ENCODE peak calls at places on chromosomes 3 and 15, in seven cellular contexts. One of them, this sample, is unnamed.
A peak's percentile ranks its signal among the peaks of the same experiment; 100 is the strongest.

GRCh38 chr15:28107111-28107893 is 8.2 kb upstream of the OCA2 start:
- DNase-seq in left ventricle myocardium inferior: peak; percentile 8
- DNase-seq in pancreas: no peak
- DNase-seq in uterus: no peak
- DNase-seq in Panc1: no peak
- DNase-seq in tibial nerve: no peak
- DNase-seq in CD8-positive, alpha-beta T cell: no peak
- DNase-seq in this sample: no peak

GRCh38 chr3:144129536-144130214 is 158.1 kb downstream of the DIPK2A start:
- DNase-seq in pancreas: no peak
- DNase-seq in Panc1: no peak
- DNase-seq in CD8-positive, alpha-beta T cell: no peak
- DNase-seq in uterus: no peak
- DNase-seq in left ventricle myocardium inferior: no peak
- DNase-seq in tibial nerve: no peak
- DNase-seq in this sample: no peak

GRCh38 chr15:59549339-59549807 is 62.2 kb upstream of the GCNT3 start:
- DNase-seq in uterus: no peak
- DNase-seq in pancreas: no peak
- DNase-seq in CD8-positive, alpha-beta T cell: no peak
- DNase-seq in Panc1: no peak
- DNase-seq in left ventricle myocardium inferior: no peak
- DNase-seq in tibial nerve: no peak
- DNase-seq in this sample: no peak

GRCh38 chr15:41550066-41550805 is 6.2 kb upstream of the RPAP1 start:
- DNase-seq in tibial nerve: no peak
- DNase-seq in left ventricle myocardium inferior: no peak
- DNase-seq in uterus: no peak
- DNase-seq in Panc1: no peak
- DNase-seq in CD8-positive, alpha-beta T cell: no peak
- DNase-seq in pancreas: no peak
- DNase-seq in this sample: no peak

GRCh38 chr3:185176756-185177359 is 24.0 kb upstream of the C3orf70 start:
- DNase-seq in Panc1: peak; percentile 27
- DNase-seq in tibial nerve: peak; percentile 21
- DNase-seq in CD8-positive, alpha-beta T cell: no peak
- DNase-seq in pancreas: no peak
- DNase-seq in uterus: peak; percentile 16
- DNase-seq in left ventricle myocardium inferior: peak; percentile 20
- DNase-seq in this sample: no peak

GRCh38 chr3:121545049-121545563 is 682 bp downstream of the POLQ start:
- DNase-seq in uterus: no peak
- DNase-seq in tibial nerve: no peak
- DNase-seq in Panc1: no peak
- DNase-seq in left ventricle myocardium inferior: no peak
- DNase-seq in pancreas: no peak
- DNase-seq in CD8-positive, alpha-beta T cell: no peak
- DNase-seq in this sample: no peak

GRCh38 chr15:63155486-63155885 is 1.8 kb downstream of the RPS27L start:
- DNase-seq in left ventricle myocardium inferior: no peak
- DNase-seq in pancreas: no peak
- DNase-seq in Panc1: no peak
- DNase-seq in uterus: no peak
- DNase-seq in CD8-positive, alpha-beta T cell: no peak
- DNase-seq in tibial nerve: no peak
- DNase-seq in this sample: no peak

GRCh38 chr3:82736696-82737277 is 975.3 kb upstream of the GBE1 start:
- DNase-seq in tibial nerve: no peak
- DNase-seq in pancreas: no peak
- DNase-seq in uterus: no peak
- DNase-seq in Panc1: no peak
- DNase-seq in CD8-positive, alpha-beta T cell: no peak
- DNase-seq in left ventricle myocardium inferior: no peak
- DNase-seq in this sample: no peak

GRCh38 chr3:39062180-39062579 is 10.4 kb downstream of the WDR48 start:
- DNase-seq in pancreas: no peak
- DNase-seq in CD8-positive, alpha-beta T cell: no peak
- DNase-seq in tibial nerve: no peak
- DNase-seq in Panc1: no peak
- DNase-seq in left ventricle myocardium inferior: no peak
- DNase-seq in uterus: no peak
- DNase-seq in this sample: no peak

GRCh38 chr15:93900476-93901400 is 330.6 kb upstream of the MCTP2 start:
- DNase-seq in CD8-positive, alpha-beta T cell: no peak
- DNase-seq in pancreas: peak; percentile 30
- DNase-seq in tibial nerve: no peak
- DNase-seq in left ventricle myocardium inferior: no peak
- DNase-seq in Panc1: no peak
- DNase-seq in uterus: no peak
- DNase-seq in this sample: no peak

GRCh38 chr3:170154084-170154483 is 27.4 kb downstream of the PHC3 start:
- DNase-seq in Panc1: no peak
- DNase-seq in uterus: no peak
- DNase-seq in tibial nerve: no peak
- DNase-seq in CD8-positive, alpha-beta T cell: no peak
- DNase-seq in pancreas: no peak
- DNase-seq in left ventricle myocardium inferior: no peak
- DNase-seq in this sample: no peak

GRCh38 chr3:13644341-13645082 is 95.6 kb downstream of the FBLN2 start:
- DNase-seq in uterus: no peak
- DNase-seq in Panc1: no peak
- DNase-seq in tibial nerve: no peak
- DNase-seq in pancreas: no peak
- DNase-seq in left ventricle myocardium inferior: no peak
- DNase-seq in CD8-positive, alpha-beta T cell: no peak
- DNase-seq in this sample: no peak

GRCh38 chr3:193638833-193639232 is 45.8 kb downstream of the OPA1 start:
- DNase-seq in tibial nerve: no peak
- DNase-seq in pancreas: no peak
- DNase-seq in CD8-positive, alpha-beta T cell: no peak
- DNase-seq in left ventricle myocardium inferior: no peak
- DNase-seq in uterus: no peak
- DNase-seq in Panc1: no peak
- DNase-seq in this sample: no peak

GRCh38 chr3:108914774-108915641 is 38.7 kb downstream of the GUCA1C start:
- DNase-seq in Panc1: peak; percentile 55
- DNase-seq in uterus: peak; percentile 17
- DNase-seq in tibial nerve: no peak
- DNase-seq in pancreas: no peak
- DNase-seq in left ventricle myocardium inferior: no peak
- DNase-seq in CD8-positive, alpha-beta T cell: peak; percentile 36
- DNase-seq in this sample: peak; percentile 26

GRCh38 chr15:42719051-42719450 is 17.9 kb downstream of the CDAN1 start:
- DNase-seq in pancreas: no peak
- DNase-seq in Panc1: no peak
- DNase-seq in left ventricle myocardium inferior: no peak
- DNase-seq in CD8-positive, alpha-beta T cell: no peak
- DNase-seq in uterus: no peak
- DNase-seq in tibial nerve: no peak
- DNase-seq in this sample: no peak

GRCh38 chr3:149765762-149766334 is 13.6 kb upstream of the COMMD2 start:
- DNase-seq in uterus: no peak
- DNase-seq in CD8-positive, alpha-beta T cell: no peak
- DNase-seq in left ventricle myocardium inferior: no peak
- DNase-seq in Panc1: no peak
- DNase-seq in pancreas: no peak
- DNase-seq in tibial nerve: no peak
- DNase-seq in this sample: no peak

GRCh38 chr3:173920386-173920785 is 522.8 kb downstream of the NLGN1 start:
- DNase-seq in left ventricle myocardium inferior: no peak
- DNase-seq in pancreas: no peak
- DNase-seq in uterus: no peak
- DNase-seq in Panc1: no peak
- DNase-seq in tibial nerve: no peak
- DNase-seq in CD8-positive, alpha-beta T cell: no peak
- DNase-seq in this sample: no peak

GRCh38 chr3:78201066-78201465 is 1161.2 kb downstream of the ROBO2 start:
- DNase-seq in CD8-positive, alpha-beta T cell: no peak
- DNase-seq in pancreas: no peak
- DNase-seq in tibial nerve: no peak
- DNase-seq in Panc1: no peak
- DNase-seq in left ventricle myocardium inferior: no peak
- DNase-seq in uterus: no peak
- DNase-seq in this sample: no peak

GRCh38 chr3:130929827-130930226 is 35.9 kb downstream of the ATP2C1 start:
- DNase-seq in tibial nerve: no peak
- DNase-seq in uterus: no peak
- DNase-seq in CD8-positive, alpha-beta T cell: no peak
- DNase-seq in left ventricle myocardium inferior: no peak
- DNase-seq in pancreas: no peak
- DNase-seq in Panc1: no peak
- DNase-seq in this sample: no peak

GRCh38 chr15:96746621-96747155 is 416.2 kb downstream of the NR2F2 start:
- DNase-seq in uterus: no peak
- DNase-seq in CD8-positive, alpha-beta T cell: no peak
- DNase-seq in tibial nerve: no peak
- DNase-seq in left ventricle myocardium inferior: no peak
- DNase-seq in pancreas: no peak
- DNase-seq in Panc1: no peak
- DNase-seq in this sample: no peak

GRCh38 chr3:169196789-169197188 is 466.7 kb downstream of the MECOM start:
- DNase-seq in left ventricle myocardium inferior: no peak
- DNase-seq in uterus: no peak
- DNase-seq in tibial nerve: no peak
- DNase-seq in CD8-positive, alpha-beta T cell: no peak
- DNase-seq in Panc1: no peak
- DNase-seq in pancreas: no peak
- DNase-seq in this sample: no peak

GRCh38 chr3:46575577-46576222 is 9.6 kb upstream of the LRRC2 start:
- DNase-seq in CD8-positive, alpha-beta T cell: no peak
- DNase-seq in pancreas: no peak
- DNase-seq in left ventricle myocardium inferior: no peak
- DNase-seq in Panc1: no peak
- DNase-seq in tibial nerve: no peak
- DNase-seq in uterus: no peak
- DNase-seq in this sample: no peak
- TF ChIP-seq CTCF in CD8-positive, alpha-beta T cell: no peak
- TF ChIP-seq CTCF in pancreas: no peak
- TF ChIP-seq CTCF in left ventricle myocardium inferior: no peak
- TF ChIP-seq CTCF in Panc1: no peak
- TF ChIP-seq CTCF in tibial nerve: no peak
- TF ChIP-seq CTCF in uterus: no peak
- TF ChIP-seq CTCF in this sample: no peak

DNA sequence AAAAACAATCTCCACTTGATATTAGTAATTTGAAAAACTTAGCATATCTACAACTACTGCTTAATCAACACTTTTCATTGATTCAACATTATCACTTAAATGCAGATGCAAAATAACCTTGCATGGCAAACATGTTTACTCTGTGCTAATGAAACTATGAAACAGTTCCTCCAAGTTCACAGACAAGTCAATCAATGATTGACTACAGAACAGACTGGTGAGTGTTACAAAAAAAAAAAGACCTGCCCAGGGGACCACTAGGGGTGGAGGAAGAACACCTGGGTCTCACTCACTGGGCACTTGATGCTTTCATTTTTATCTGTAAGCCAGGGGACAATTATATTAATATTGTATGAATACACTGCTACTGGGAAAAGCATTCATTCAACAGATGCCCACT is 4.3 kb upstream of the NR2C2 start:
- DNase-seq in tibial nerve: no peak
- DNase-seq in Panc1: no peak
- DNase-seq in CD8-positive, alpha-beta T cell: no peak
- DNase-seq in pancreas: no peak
- DNase-seq in left ventricle myocardium inferior: no peak
- DNase-seq in uterus: no peak
- DNase-seq in this sample: no peak
- H3K4me3 ChIP-seq in tibial nerve: no peak overlapping the region
- H3K4me3 ChIP-seq in Panc1: no peak overlapping the region
- H3K4me3 ChIP-seq in CD8-positive, alpha-beta T cell: no peak overlapping the region
- H3K4me3 ChIP-seq in pancreas: no peak overlapping the region
- H3K4me3 ChIP-seq in left ventricle myocardium inferior: no peak overlapping the region
- H3K4me3 ChIP-seq in uterus: no peak overlapping the region
- H3K4me3 ChIP-seq in this sample: no peak overlapping the region

GRCh38 chr3:20669675-20670074 is 483.7 kb upstream of the SGO1 start:
- DNase-seq in tibial nerve: no peak
- DNase-seq in uterus: no peak
- DNase-seq in left ventricle myocardium inferior: no peak
- DNase-seq in Panc1: no peak
- DNase-seq in pancreas: no peak
- DNase-seq in CD8-positive, alpha-beta T cell: no peak
- DNase-seq in this sample: no peak
- H3K9me3 ChIP-seq in tibial nerve: no peaks in the 10 kb centered on the region
- H3K9me3 ChIP-seq in uterus: no peaks in the 10 kb centered on the region
- H3K9me3 ChIP-seq in left ventricle myocardium inferior: peaks cover 11% of the 10 kb centered on the region
- H3K9me3 ChIP-seq in Panc1: no peaks in the 10 kb centered on the region
- H3K9me3 ChIP-seq in pancreas: no peaks in the 10 kb centered on the region
- H3K9me3 ChIP-seq in CD8-positive, alpha-beta T cell: no peaks in the 10 kb centered on the region
- H3K9me3 ChIP-seq in this sample: no peaks in the 10 kb centered on the region

DNA sequence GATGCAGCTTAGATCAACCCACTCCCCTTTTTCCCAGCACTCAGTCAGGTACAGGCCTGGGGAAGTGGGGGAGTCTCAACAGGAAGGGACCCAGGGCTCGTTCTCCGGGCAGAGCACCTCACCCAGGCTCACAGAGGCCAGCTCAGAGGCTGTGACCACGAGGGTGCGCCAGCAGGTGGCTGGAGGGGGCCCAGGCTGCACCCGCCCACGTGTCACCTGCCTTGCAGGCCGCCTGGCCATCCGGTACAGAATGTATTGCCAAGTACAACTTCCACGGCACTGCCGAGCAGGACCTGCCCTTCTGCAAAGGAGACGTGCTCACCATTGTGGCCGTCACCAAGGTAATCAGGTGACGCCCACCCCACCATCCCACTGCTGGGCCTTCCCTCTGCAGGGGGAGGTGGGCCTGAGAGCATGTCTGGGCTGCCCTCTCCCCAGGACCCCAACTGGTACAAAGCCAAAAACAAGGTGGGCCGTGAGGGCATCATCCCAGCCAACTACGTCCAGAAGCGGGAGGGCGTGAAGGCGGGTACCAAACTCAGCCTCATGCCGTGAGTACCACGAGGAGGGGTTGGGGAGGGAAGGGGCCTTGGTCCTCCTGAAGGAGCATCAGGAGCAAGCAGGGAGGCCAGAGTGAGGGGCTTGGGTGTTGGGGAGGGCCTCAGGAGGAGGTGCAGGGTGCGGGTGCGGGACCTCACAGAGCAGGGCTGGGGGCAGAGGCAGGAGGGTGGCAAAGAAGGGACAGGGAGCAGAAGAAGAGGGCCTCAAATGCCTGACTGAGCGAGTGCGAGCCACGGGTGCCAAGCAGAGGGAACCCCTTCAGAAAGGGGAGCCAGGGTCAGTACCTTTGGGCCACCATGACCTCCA is 14.0 kb upstream of the LMAN1L start:
- DNase-seq in Panc1: no peak
- DNase-seq in uterus: no peak
- DNase-seq in pancreas: no peak
- DNase-seq in CD8-positive, alpha-beta T cell: no peak
- DNase-seq in left ventricle myocardium inferior: peak; percentile 69
- DNase-seq in tibial nerve: no peak
- DNase-seq in this sample: peak; percentile 91
- TF ChIP-seq CTCF in Panc1: no peak
- TF ChIP-seq CTCF in uterus: no peak
- TF ChIP-seq CTCF in pancreas: no peak
- TF ChIP-seq CTCF in CD8-positive, alpha-beta T cell: no peak
- TF ChIP-seq CTCF in left ventricle myocardium inferior: peak; percentile 46
- TF ChIP-seq CTCF in tibial nerve: no peak
- TF ChIP-seq CTCF in this sample: peak; percentile 51

This sample was measured in right lobe of liver.